ENCODE peak calls at places on chromosome 15, in four cellular contexts. Z, R, W and K are unnamed samples.

GRCh38 chr15:66982250-66982649 is 83.2 kb upstream of the SMAD3 start:
- DNase-seq in Z (no peak), R (no peak), W (no peak), K (no peak)

GRCh38 chr15:65077981-65078352 is 1.4 kb downstream of the KBTBD13 start:
- DNase-seq in Z (peak; percentile 67), R (no peak), W (peak; percentile 79), K (peak; percentile 91)

GRCh38 chr15:71647479-71647792 is 162.9 kb upstream of the NR2E3 start:
- DNase-seq in Z (no peak), R (no peak), W (no peak), K (no peak)

GRCh38 chr15:59313703-59314332 is 58.9 kb downstream of the MYO1E start:
- DNase-seq in Z (peak; percentile 36), R (peak; percentile 85), W (peak; percentile 90), K (peak; percentile 89)

GRCh38 chr15:68224546-68225250 is 4.8 kb downstream of the CLN6 start:
- DNase-seq in Z (no peak), R (no peak), W (no peak), K (peak; percentile 20)

GRCh38 chr15:64284037-64284436 is 71.9 kb downstream of the CSNK1G1 start:
- DNase-seq in Z (no peak), R (no peak), W (no peak), K (no peak)

GRCh38 chr15:43246261-43246764 is 20.4 kb downstream of the TGM5 start:
- DNase-seq in Z (no peak), R (peak; percentile 7), W (no peak), K (no peak)

GRCh38 chr15:58748787-58749531 is 548 bp downstream of the ADAM10 start:
- DNase-seq in Z (peak; percentile 57), R (peak; percentile 70), W (peak; percentile 41), K (peak; percentile 75)

GRCh38 chr15:74988007-74988800 is 7.2 kb upstream of the SCAMP5 start:
- DNase-seq in Z (peak; percentile 50), R (no peak), W (no peak), K (no peak)

GRCh38 chr15:48672206-48672605 is 26.7 kb upstream of the FBN1 start:
- DNase-seq in Z (no peak), R (no peak), W (no peak), K (no peak)

GRCh38 chr15:48677821-48678220 is 32.3 kb upstream of the FBN1 start:
- DNase-seq in Z (no peak), R (no peak), W (no peak), K (no peak)

GRCh38 chr15:48675436-48675835 is 29.9 kb upstream of the FBN1 start:
- DNase-seq in Z (no peak), R (no peak), W (no peak), K (no peak)

GRCh38 chr15:48671381-48672022 is 26.0 kb upstream of the FBN1 start:
- DNase-seq in Z (peak; percentile 66), R (no peak), W (peak; percentile 36), K (no peak)

DNA sequence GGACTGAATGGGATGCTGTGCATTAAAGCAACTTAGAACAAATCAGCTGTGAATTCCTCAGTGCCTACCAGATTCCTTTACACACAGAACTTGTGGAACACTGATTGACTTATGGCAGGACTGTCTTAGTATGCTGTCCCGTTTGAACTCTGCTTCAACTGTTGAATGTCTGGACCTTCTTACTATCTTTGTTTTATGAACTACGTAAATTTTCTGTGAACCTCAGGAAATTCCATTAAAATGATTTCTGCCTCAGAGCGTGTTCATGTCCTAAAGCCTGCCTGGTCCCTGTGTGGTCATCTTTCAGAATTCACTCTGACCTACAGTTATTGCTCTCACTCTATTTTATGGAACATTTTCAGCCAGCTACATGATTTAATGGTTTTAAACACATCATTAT is 29.4 kb upstream of the FBN1 start:
- DNase-seq in Z (no peak), R (no peak), W (no peak), K (no peak)
- TF ChIP-seq CTCF in Z (no peak), R (no peak), W (no peak), K (no peak)

DNA sequence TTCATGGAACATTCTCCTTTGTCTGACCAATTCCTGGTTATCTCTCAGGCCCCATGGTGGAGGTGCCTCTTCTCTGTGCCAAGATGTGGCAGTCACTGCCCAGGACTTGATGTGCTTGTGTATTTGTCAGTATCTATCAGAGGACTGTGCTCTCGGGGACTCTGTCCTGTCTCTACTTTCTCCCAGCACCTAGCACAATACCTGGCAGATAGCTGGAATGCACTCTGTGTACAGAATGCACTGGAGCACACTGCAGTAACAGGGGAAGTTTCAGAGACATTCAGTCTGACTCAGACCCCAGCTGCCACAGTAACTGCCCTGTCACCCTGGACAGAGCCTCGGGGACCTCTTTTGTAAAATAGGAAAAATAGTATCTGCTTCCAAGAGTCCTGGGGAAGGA is 34.6 kb upstream of the SV2B start:
- DNase-seq in Z (no peak), R (no peak), W (no peak), K (no peak)
- TF ChIP-seq POLR2A in Z (no peak), R (no peak), W (no peak), K (no peak)

GRCh38 chr15:45187578-45187893 is 230 bp downstream of the SHF start:
- DNase-seq in Z (no peak), R (no peak), W (no peak), K (no peak)
- H3K4me3 ChIP-seq in Z (no peak overlapping the region), R (peak overlapping the region; percentile 51), W (peak overlapping the region; percentile 97), K (peak overlapping the region; percentile 95)

GRCh38 chr15:44713006-44713966 is 2.0 kb downstream of the B2M start:
- DNase-seq in Z (no peak), R (no peak), W (no peak), K (no peak)
- TF ChIP-seq CTCF in Z (peak; percentile 25), R (peak; percentile 3), W (peak; percentile 32), K (peak; percentile 39)